ENCODE peak calls at places on chromosome 5, in eight cellular contexts. X, E, G, N, J, K, D and Z are unnamed samples.

GRCh38 chr5:164224772-164225171 is 719.4 kb downstream of the MAT2B start:
- DNase-seq in X (no peak), E (no peak), G (no peak), N (no peak), J (no peak), K (no peak), D (no peak), Z (no peak)

GRCh38 chr5:177080265-177080664 is 6.5 kb upstream of the FGFR4 start:
- DNase-seq in X (no peak), E (no peak), G (no peak), N (no peak), J (no peak), K (no peak), D (no peak), Z (no peak)

GRCh38 chr5:27682600-27682999 is 644.2 kb upstream of the CDH9 start:
- DNase-seq in X (peak; percentile 6), E (no peak), G (no peak), N (peak; percentile 31), J (no peak), K (peak; percentile 33), D (no peak), Z (no peak)

GRCh38 chr5:86837610-86838009 is 219.9 kb downstream of the COX7C start:
- DNase-seq in X (no peak), E (no peak), G (no peak), N (no peak), J (no peak), K (no peak), D (no peak), Z (no peak)

GRCh38 chr5:138439537-138440225 is 824 bp downstream of the REEP2 start:
- DNase-seq in X (peak; percentile 20), E (no peak), G (no peak), N (peak; percentile 50), J (no peak), K (no peak), D (no peak), Z (peak; percentile 70)

GRCh38 chr5:153362026-153362425 is 128.4 kb upstream of the GRIA1 start:
- DNase-seq in X (no peak), E (no peak), G (no peak), N (no peak), J (no peak), K (no peak), D (no peak), Z (no peak)

GRCh38 chr5:138440226-138441073 is 1.6 kb downstream of the REEP2 start:
- DNase-seq in X (no peak), E (no peak), G (no peak), N (no peak), J (no peak), K (no peak), D (no peak), Z (no peak)

GRCh38 chr5:65184780-65185179 is 296.9 kb downstream of the ADAMTS6 start:
- DNase-seq in X (peak; percentile 41), E (no peak), G (no peak), N (peak; percentile 70), J (no peak), K (no peak), D (no peak), Z (no peak)

GRCh38 chr5:66830636-66831035 is 234.4 kb downstream of the MAST4 start:
- DNase-seq in X (no peak), E (no peak), G (no peak), N (no peak), J (no peak), K (peak; percentile 30), D (no peak), Z (no peak)

GRCh38 chr5:148791334-148791667 is 35.1 kb upstream of the ADRB2 start:
- DNase-seq in X (no peak), E (no peak), G (no peak), N (no peak), J (peak; percentile 42), K (no peak), D (no peak), Z (no peak)

GRCh38 chr5:107467137-107467932 is 203.4 kb downstream of the EFNA5 start:
- DNase-seq in X (peak; percentile 56), E (no peak), G (no peak), N (no peak), J (no peak), K (no peak), D (no peak), Z (no peak)

GRCh38 chr5:107470007-107470582 is 200.6 kb downstream of the EFNA5 start:
- DNase-seq in X (peak; percentile 24), E (no peak), G (no peak), N (no peak), J (peak; percentile 52), K (no peak), D (no peak), Z (no peak)

GRCh38 chr5:107469064-107469463 is 201.7 kb downstream of the EFNA5 start:
- DNase-seq in X (no peak), E (no peak), G (no peak), N (no peak), J (no peak), K (peak; percentile 43), D (no peak), Z (no peak)

GRCh38 chr5:107468286-107468685 is 202.5 kb downstream of the EFNA5 start:
- DNase-seq in X (peak; percentile 50), E (no peak), G (no peak), N (no peak), J (no peak), K (no peak), D (no peak), Z (no peak)

DNA sequence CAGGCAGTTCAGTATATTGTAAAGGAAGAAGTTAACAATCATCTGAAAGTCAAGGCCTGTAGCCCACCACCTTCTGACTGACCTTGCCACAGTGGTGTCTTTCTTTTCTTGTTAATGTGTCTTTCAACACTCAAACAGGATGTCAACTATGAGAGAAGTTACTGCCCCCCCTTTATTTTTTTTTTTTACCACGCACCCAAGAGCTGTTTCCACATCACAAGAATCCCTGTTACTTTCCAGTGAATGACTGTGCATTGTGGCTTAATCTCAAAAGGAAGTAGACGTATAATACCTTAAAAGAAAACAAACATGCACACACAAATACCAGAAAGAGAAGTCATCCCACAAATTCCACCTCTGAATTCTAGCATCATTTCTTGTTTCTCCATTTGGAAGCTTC is 201.3 kb downstream of the EFNA5 start:
- DNase-seq in X (no peak), E (no peak), G (no peak), N (no peak), J (peak; percentile 86), K (peak; percentile 98), D (peak; percentile 21), Z (no peak)
- TF ChIP-seq CTCF in X (no peak), E (no peak), G (no peak), N (no peak), J (no peak), K (no peak), D (no peak), Z (no peak)

GRCh38 chr5:33999986-34000385 is 7.9 kb downstream of the AMACR start:
- DNase-seq in X (no peak), E (no peak), G (no peak), N (no peak), J (no peak), K (no peak), D (no peak), Z (no peak)

GRCh38 chr5:33997331-33997983 is 10.4 kb downstream of the AMACR start:
- DNase-seq in X (peak; percentile 67), E (peak; percentile 65), G (peak; percentile 60), N (peak; percentile 58), J (peak; percentile 62), K (peak; percentile 90), D (peak; percentile 72), Z (no peak)

GRCh38 chr5:33992864-33993263 is 8.4 kb upstream of the SLC45A2 start:
- DNase-seq in X (no peak), E (no peak), G (no peak), N (no peak), J (no peak), K (no peak), D (no peak), Z (no peak)

GRCh38 chr5:33994845-33995244 is 10.4 kb upstream of the SLC45A2 start:
- DNase-seq in X (no peak), E (no peak), G (no peak), N (no peak), J (no peak), K (peak; percentile 47), D (no peak), Z (no peak)
- TF ChIP-seq CTCF in X (peak; percentile 6), E (no peak), G (no peak), N (no peak), J (no peak), K (no peak), D (no peak), Z (no peak)

GRCh38 chr5:112183103-112183634 is 235.9 kb downstream of the EPB41L4A start:
- DNase-seq in X (no peak), E (no peak), G (no peak), N (peak; percentile 58), J (peak; percentile 90), K (peak; percentile 20), D (no peak), Z (no peak)

GRCh38 chr5:112174959-112175594 is 244.0 kb downstream of the EPB41L4A start:
- DNase-seq in X (peak; percentile 74), E (no peak), G (peak; percentile 55), N (peak; percentile 74), J (peak; percentile 69), K (peak; percentile 70), D (no peak), Z (peak; percentile 28)

DNA sequence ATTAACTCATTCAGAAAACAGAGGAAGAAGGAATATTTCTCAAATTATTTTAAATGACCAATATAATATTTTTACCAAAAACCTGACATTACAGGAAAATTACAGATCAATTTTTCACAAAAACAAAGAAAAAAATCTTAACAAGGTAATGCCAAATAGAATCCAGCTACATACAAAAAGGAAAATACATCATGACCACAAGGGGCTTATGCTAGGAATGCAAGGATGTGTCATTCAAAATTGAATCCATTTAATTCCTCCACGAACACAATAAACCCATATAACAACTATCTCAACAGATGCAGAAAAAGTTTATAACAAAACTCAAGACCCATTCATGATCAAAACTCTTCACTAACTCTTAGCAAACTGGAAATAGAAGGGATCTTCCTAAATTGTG is 239.8 kb downstream of the EPB41L4A start:
- DNase-seq in X (no peak), E (no peak), G (no peak), N (no peak), J (no peak), K (no peak), D (no peak), Z (no peak)
- TF ChIP-seq CTCF in X (no peak), E (no peak), G (no peak), N (peak; percentile 3), J (no peak), K (no peak), D (no peak), Z (no peak)

GRCh38 chr5:2708751-2709150 is 42.7 kb downstream of the IRX2 start:
- DNase-seq in X (no peak), E (no peak), G (no peak), N (no peak), J (no peak), K (no peak), D (no peak), Z (no peak)

GRCh38 chr5:2708132-2708531 is 43.3 kb downstream of the IRX2 start:
- DNase-seq in X (no peak), E (no peak), G (no peak), N (no peak), J (no peak), K (no peak), D (no peak), Z (no peak)

GRCh38 chr5:2711446-2712425 is 39.7 kb downstream of the IRX2 start:
- DNase-seq in X (no peak), E (no peak), G (no peak), N (peak; percentile 74), J (no peak), K (no peak), D (no peak), Z (no peak)

GRCh38 chr5:2709996-2710689 is 41.3 kb downstream of the IRX2 start:
- DNase-seq in X (no peak), E (no peak), G (no peak), N (no peak), J (no peak), K (no peak), D (no peak), Z (no peak)

GRCh38 chr5:2710910-2711309 is 40.6 kb downstream of the IRX2 start:
- DNase-seq in X (no peak), E (no peak), G (no peak), N (no peak), J (peak; percentile 44), K (peak; percentile 20), D (no peak), Z (no peak)
- TF ChIP-seq CTCF in X (no peak), E (no peak), G (peak; percentile 20), N (peak; percentile 49), J (peak; percentile 31), K (peak; percentile 22), D (no peak), Z (peak; percentile 76)